ENCODE peak calls at places on chromosome 9, in six cellular contexts. I is tibial artery; Y is CD8-positive, alpha-beta memory T cell; B is breast epithelium; F is right atrium auricular region; S is thoracic aorta. W is an unnamed sample. For H3K9me3 and H3K4me1, the result is how much of the 10 kb centered on the place peaks cover.

GRCh38 chr9:33921967-33922895 is 105.3 kb downstream of the UBE2R2 start:
- DNase-seq in B (no peak), I (no peak), Y (no peak), F (no peak), S (no peak), W (no peak)

GRCh38 chr9:69674741-69675438 is 2.7 kb upstream of the APBA1 start:
- DNase-seq in S (no peak), B (no peak), Y (no peak), I (no peak), F (no peak), W (no peak)

GRCh38 chr9:93949073-93949693 is 6.0 kb downstream of the BARX1 start:
- DNase-seq in B (no peak), I (no peak), F (no peak), Y (no peak), S (no peak), W (no peak)

GRCh38 chr9:124257865-124258764 is at the start of gene NEK6:
- DNase-seq in I (peak), F (no peak), S (no peak), Y (peak), B (no peak), W (peak)

GRCh38 chr9:37943329-37944265 is 39.7 kb upstream of the SLC25A51 start:
- DNase-seq in Y (no peak), I (no peak), S (peak), F (no peak), B (peak), W (no peak)

GRCh38 chr9:114392749-114393112 is 4.9 kb upstream of the AKNA start:
- DNase-seq in S (no peak), Y (no peak), F (no peak), I (no peak), B (no peak), W (no peak)

GRCh38 chr9:132214027-132214622 is 52.3 kb downstream of the NTNG2 start:
- DNase-seq in B (peak), S (peak), F (peak), Y (no peak), I (peak), W (peak)

GRCh38 chr9:117555964-117556629 is 141.2 kb upstream of the ASTN2 start:
- DNase-seq in S (no peak), B (no peak), I (no peak), Y (no peak), F (peak), W (no peak)

GRCh38 chr9:125411171-125411756 is 149.6 kb downstream of the GAPVD1 start:
- DNase-seq in F (no peak), S (no peak), I (no peak), B (no peak), Y (no peak), W (no peak)

GRCh38 chr9:87138128-87139040 is 191.1 kb upstream of the GAS1 start:
- DNase-seq in B (no peak), F (no peak), S (no peak), I (no peak), Y (no peak), W (no peak)

GRCh38 chr9:34809504-34810186 is 99.7 kb upstream of the CCL21 start:
- DNase-seq in F (no peak), Y (no peak), S (no peak), B (no peak), I (no peak), W (no peak)

GRCh38 chr9:136403538-136403914 is 3.6 kb upstream of the SNAPC4 start:
- DNase-seq in B (no peak), Y (peak), S (no peak), F (no peak), I (no peak), W (no peak)

GRCh38 chr9:79660615-79661014 is 88.8 kb downstream of the TLE4 start:
- DNase-seq in I (no peak), Y (no peak), F (no peak), S (no peak), B (no peak), W (no peak)

GRCh38 chr9:87657190-87657589 is 68.7 kb upstream of the CTSL start:
- DNase-seq in I (peak), B (no peak), S (no peak), F (peak), Y (no peak), W (no peak)

GRCh38 chr9:110031511-110032173 is 176.3 kb downstream of the C9orf152 start:
- DNase-seq in I (no peak), S (no peak), B (no peak), F (no peak), Y (no peak), W (no peak)

GRCh38 chr9:123440256-123440655 is 84.3 kb downstream of the CRB2 start:
- DNase-seq in F (no peak), S (no peak), Y (no peak), B (no peak), I (no peak), W (peak)

GRCh38 chr9:136742640-136743391 is at the start of gene LCN10:
- DNase-seq in Y (no peak), B (no peak), I (no peak), S (no peak), F (no peak), W (no peak)

GRCh38 chr9:137241490-137242328 is 622 bp downstream of the TUBB4B start:
- DNase-seq in S (no peak), F (peak), B (peak), Y (peak), I (peak), W (no peak)

GRCh38 chr9:114321759-114322158 is 1.1 kb upstream of the ORM1 start:
- DNase-seq in S (no peak), F (no peak), I (peak), B (no peak), Y (no peak), W (no peak)

GRCh38 chr9:745761-746414 is 95.6 kb upstream of the DMRT1 start:
- DNase-seq in F (no peak), I (peak), S (no peak), Y (no peak), B (no peak), W (no peak)

GRCh38 chr9:93398471-93398870 is 53.0 kb upstream of the FAM120A start:
- DNase-seq in F (no peak), I (no peak), Y (no peak), B (no peak), S (no peak), W (no peak)

GRCh38 chr9:33740075-33740474 is 55.3 kb upstream of the PRSS3 start:
- DNase-seq in S (no peak), F (no peak), B (no peak), Y (no peak), I (no peak), W (no peak)

GRCh38 chr9:93452710-93453046 is 703 bp downstream of the FAM120AOS start:
- DNase-seq in I (no peak), B (no peak), S (no peak), F (no peak), Y (no peak), W (no peak)

GRCh38 chr9:89593776-89594427 is 10.9 kb upstream of the GADD45G start:
- DNase-seq in Y (peak), F (peak), B (no peak), S (no peak), I (no peak), W (no peak)

GRCh38 chr9:38137342-38137741 is 68.3 kb upstream of the SHB start:
- DNase-seq in F (no peak), B (no peak), S (no peak), Y (no peak), I (no peak), W (no peak)

GRCh38 chr9:26058111-26058895 is 380.1 kb upstream of the TUSC1 start:
- DNase-seq in F (no peak), Y (no peak), B (no peak), S (no peak), I (no peak), W (no peak)

GRCh38 chr9:32843295-32843694 is 60.0 kb downstream of the TMEM215 start:
- DNase-seq in B (no peak), I (no peak), F (no peak), S (no peak), Y (no peak), W (no peak)

GRCh38 chr9:98132806-98133631 is 14.0 kb upstream of the TRIM14 start:
- DNase-seq in I (peak), S (no peak), B (no peak), Y (no peak), F (no peak), W (no peak)

GRCh38 chr9:24738421-24738961 is 192.8 kb upstream of the IZUMO3 start:
- DNase-seq in Y (no peak), B (no peak), F (no peak), S (no peak), I (peak), W (no peak)

GRCh38 chr9:3268260-3268659 is 257.5 kb downstream of the RFX3 start:
- DNase-seq in S (no peak), B (no peak), I (no peak), Y (no peak), F (no peak), W (no peak)

GRCh38 chr9:105290401-105290800 is 46.0 kb downstream of the SLC44A1 start:
- DNase-seq in I (no peak), F (no peak), Y (no peak), B (peak), S (no peak), W (no peak)

GRCh38 chr9:85117831-85118230 is 448.3 kb downstream of the NTRK2 start:
- DNase-seq in I (no peak), Y (no peak), S (no peak), F (no peak), B (no peak), W (no peak)

GRCh38 chr9:110257971-110258370 is 1.7 kb upstream of the TXN start:
- DNase-seq in B (no peak), S (no peak), I (no peak), F (no peak), Y (no peak), W (no peak)

GRCh38 chr9:304519-305185 is 90.0 kb downstream of the DOCK8 start:
- DNase-seq in S (no peak), Y (no peak), F (no peak), I (no peak), B (peak), W (no peak)

GRCh38 chr9:116141864-116142561 is 11.6 kb upstream of the PAPPA start:
- DNase-seq in B (no peak), Y (no peak), S (no peak), I (no peak), F (no peak), W (no peak)

GRCh38 chr9:109769250-109769649 is 10.7 kb upstream of the PALM2AKAP2 start:
- DNase-seq in Y (no peak), F (no peak), B (no peak), I (no peak), S (no peak), W (no peak)

GRCh38 chr9:72473474-72474241 is 47.8 kb upstream of the TMC1 start:
- DNase-seq in Y (no peak), B (no peak), S (no peak), I (no peak), F (no peak), W (no peak)

GRCh38 chr9:93254061-93254481 is 70.1 kb downstream of the WNK2 start:
- DNase-seq in B (no peak), Y (no peak), I (peak), F (no peak), S (no peak), W (peak)

DNA sequence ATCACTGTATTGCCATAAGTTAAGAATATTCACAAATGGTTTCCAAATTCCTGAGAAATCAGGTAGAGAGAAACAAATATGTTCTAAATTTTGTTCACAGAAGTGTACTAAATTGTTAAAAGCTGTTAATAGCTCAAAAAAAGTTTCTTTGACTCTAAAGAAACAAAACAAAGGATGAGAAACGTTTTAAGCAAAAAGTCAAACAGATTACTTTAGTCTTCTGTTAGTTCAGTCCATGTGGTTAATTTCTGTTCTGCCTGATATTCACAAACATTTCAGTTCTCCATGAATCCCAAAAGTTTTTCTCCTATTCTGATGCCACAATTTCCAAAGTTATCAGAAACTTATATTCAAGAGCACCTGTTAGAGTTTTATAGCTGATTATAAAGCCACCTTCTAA is 7.7 kb upstream of the FANCC start:
- DNase-seq in I (no peak), Y (no peak), S (no peak), B (no peak), F (no peak), W (no peak)
- H3K9me3 ChIP-seq in I (under half), Y (under half), S (under half), B (under half), F (under half), W (under half)

GRCh38 chr9:130937146-130938076 is 1.6 kb downstream of the FIBCD1 start:
- DNase-seq in Y (no peak), S (no peak), F (no peak), I (no peak), B (no peak), W (no peak)

GRCh38 chr9:130938184-130938651 is 829 bp downstream of the FIBCD1 start:
- DNase-seq in I (no peak), S (no peak), Y (no peak), B (no peak), F (no peak), W (no peak)

GRCh38 chr9:130935660-130936271 is 3.3 kb downstream of the FIBCD1 start:
- DNase-seq in F (no peak), I (no peak), B (no peak), S (no peak), Y (no peak), W (no peak)

GRCh38 chr9:130934702-130935659 is 4.1 kb downstream of the FIBCD1 start:
- DNase-seq in I (no peak), S (no peak), F (no peak), B (no peak), Y (no peak), W (no peak)

GRCh38 chr9:130936285-130937117 is 2.5 kb downstream of the FIBCD1 start:
- DNase-seq in B (no peak), Y (no peak), I (peak), F (no peak), S (no peak), W (peak)
- H3K4me1 ChIP-seq in B (under half), Y (under half), I (under half), F (half or more), S (under half), W (under half)

DNA sequence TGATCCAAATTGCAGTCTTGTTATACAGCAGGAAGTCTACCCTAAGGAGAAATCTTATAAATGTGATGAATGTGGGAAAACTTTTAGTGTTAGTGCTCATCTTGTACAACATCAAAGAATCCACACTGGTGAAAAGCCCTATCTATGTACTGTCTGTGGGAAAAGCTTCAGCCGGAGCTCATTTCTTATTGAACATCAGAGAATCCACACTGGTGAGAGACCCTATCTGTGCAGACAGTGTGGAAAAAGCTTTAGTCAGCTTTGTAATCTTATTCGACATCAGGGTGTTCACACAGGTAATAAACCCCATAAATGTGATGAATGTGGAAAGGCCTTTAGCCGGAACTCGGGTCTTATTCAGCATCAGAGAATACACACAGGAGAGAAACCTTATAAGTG is 10.4 kb downstream of the ZNF189 start:
- DNase-seq in Y (no peak), I (no peak), B (no peak), F (no peak), S (no peak), W (no peak)
- H3K9me3 ChIP-seq in Y (half or more), I (half or more), B (half or more), F (half or more), S (half or more), W (half or more)

DNA sequence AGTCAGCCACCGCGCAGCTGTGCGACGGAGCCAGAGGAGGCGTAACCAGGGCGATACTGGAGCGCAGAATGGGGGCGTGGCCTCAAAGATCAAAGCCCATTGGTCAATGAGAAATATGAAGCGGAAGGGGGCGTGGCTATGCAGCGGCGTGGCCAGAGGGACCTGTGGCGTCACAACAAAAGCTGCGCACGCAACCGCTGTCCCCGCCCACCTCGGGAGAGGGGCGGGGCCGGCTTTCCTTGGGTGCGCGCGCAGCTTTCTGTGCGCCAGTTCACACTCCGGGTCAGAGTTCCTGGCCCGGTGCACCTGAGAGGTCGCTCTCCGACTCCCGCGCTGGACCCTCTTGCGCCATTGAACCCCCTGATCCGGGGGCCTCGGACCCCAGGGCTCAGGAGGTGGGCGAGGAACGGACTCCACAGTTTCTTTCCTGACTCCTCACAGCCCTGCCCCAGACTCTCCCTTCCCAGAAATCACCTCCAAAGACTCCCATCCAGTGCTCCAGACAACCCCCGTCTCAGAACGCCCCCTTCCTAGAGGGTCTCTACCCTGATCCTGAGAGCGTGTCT is at the start of gene SWI5:
- DNase-seq in B (peak), S (peak), I (peak), Y (peak), F (peak), W (peak)
- H3K4me1 ChIP-seq in B (under half), S (under half), I (under half), Y (under half), F (under half), W (under half)

GRCh38 chr9:111548623-111549022 is 23.6 kb downstream of the ZNF483 start:
- DNase-seq in S (no peak), B (no peak), Y (no peak), I (no peak), F (no peak), W (no peak)

GRCh38 chr9:111542497-111543254 is 17.7 kb downstream of the ZNF483 start:
- DNase-seq in S (no peak), B (no peak), I (no peak), F (no peak), Y (no peak), W (no peak)
- H3K9me3 ChIP-seq in S (half or more), B (half or more), I (half or more), F (half or more), Y (half or more), W (half or more)

GRCh38 chr9:134325813-134326753 is at the start of gene RXRA:
- DNase-seq in Y (peak), S (no peak), B (peak), I (peak), F (no peak), W (peak)
- H3K4me1 ChIP-seq in Y (under half), S (half or more), B (under half), I (under half), F (half or more), W (under half)

W was measured in ascending aorta.